ENCODE peak calls at places on chromosomes 11 and 22, in seven cellular contexts. H is NCI-H524 treated with DMSO at 0.1 percent for 48 hours; N is body of pancreas; T is stimulated activated CD4-positive, alpha-beta T cell treated with anti-CD3 and anti-CD28 coated beads, Interleukin-4, amount 100 ng/mL, for 4 hours; B is HFFc6; O is M059J; G is T-helper 2 cell. V is an unnamed sample.

GRCh38 chr11:103862827-103863213 is 173.6 kb upstream of the DDI1 start:
- DNase-seq in H (no peak), N (no peak), T (no peak), B (no peak), O (no peak), G (no peak), V (no peak)

GRCh38 chr11:67429038-67429668 is 859 bp downstream of the RPS6KB2 start:
- DNase-seq in H (no peak), N (no peak), T (no peak), B (no peak), O (no peak), G (no peak), V (no peak)

GRCh38 chr11:46346886-46347636 is at the start of gene DGKZ:
- DNase-seq in H (no peak), N (peak), T (peak), B (peak), O (peak), G (peak), V (peak)

GRCh38 chr11:118605116-118605867 is 2.1 kb upstream of the PHLDB1 start:
- DNase-seq in H (no peak), N (peak), T (no peak), B (peak), O (no peak), G (no peak), V (no peak)

GRCh38 chr11:7609015-7609414 is 64.3 kb downstream of the CYB5R2 start:
- DNase-seq in H (no peak), N (peak), T (no peak), B (no peak), O (peak), G (no peak), V (no peak)

GRCh38 chr22:37244114-37244921 is at the start of gene RAC2:
- DNase-seq in H (no peak), N (peak), T (peak), B (no peak), O (no peak), G (peak), V (peak)

GRCh38 chr11:117179048-117179999 is 781 bp downstream of the SIDT2 start:
- DNase-seq in H (no peak), N (peak), T (peak), B (no peak), O (peak), G (peak), V (peak)

GRCh38 chr11:35418282-35418846 is 994 bp downstream of the SLC1A2 start:
- DNase-seq in H (peak), N (peak), T (no peak), B (no peak), O (no peak), G (no peak), V (peak)

GRCh38 chr11:108592591-108593213 is 866 bp downstream of the EXPH5 start:
- DNase-seq in H (no peak), N (peak), T (peak), B (no peak), O (peak), G (peak), V (peak)

GRCh38 chr22:43802897-43803495 is 9.1 kb downstream of the EFCAB6 start:
- DNase-seq in H (no peak), N (no peak), T (no peak), B (no peak), O (no peak), G (no peak), V (no peak)

GRCh38 chr11:64568041-64568571 is 22.9 kb upstream of the SLC22A12 start:
- DNase-seq in H (no peak), N (no peak), T (no peak), B (no peak), O (no peak), G (no peak), V (no peak)

GRCh38 chr11:1564535-1565172 is 7.4 kb downstream of the DUSP8 start:
- DNase-seq in H (peak), N (peak), T (no peak), B (peak), O (peak), G (no peak), V (peak)

GRCh38 chr11:45859661-45860140 is 12.4 kb downstream of the CRY2 start:
- DNase-seq in H (no peak), N (peak), T (no peak), B (peak), O (peak), G (no peak), V (peak)

GRCh38 chr11:56140151-56140661 is at the start of gene OR8J3:
- DNase-seq in H (no peak), N (no peak), T (no peak), B (no peak), O (no peak), G (no peak), V (no peak)

GRCh38 chr22:23709107-23709506 is 18.3 kb downstream of the RGL4 start:
- DNase-seq in H (no peak), N (no peak), T (no peak), B (peak), O (peak), G (no peak), V (peak)

GRCh38 chr11:48074425-48075181 is 94.2 kb downstream of the PTPRJ start:
- DNase-seq in H (no peak), N (no peak), T (no peak), B (no peak), O (no peak), G (no peak), V (peak)

GRCh38 chr11:85750646-85751045 is 60.3 kb downstream of the SYTL2 start:
- DNase-seq in H (no peak), N (no peak), T (no peak), B (no peak), O (no peak), G (no peak), V (no peak)

GRCh38 chr11:62133328-62134065 is 9.7 kb downstream of the INCENP start:
- DNase-seq in H (no peak), N (no peak), T (no peak), B (no peak), O (no peak), G (no peak), V (no peak)

GRCh38 chr11:75201771-75202170 is 38.8 kb upstream of the TPBGL start:
- DNase-seq in H (no peak), N (no peak), T (no peak), B (no peak), O (no peak), G (no peak), V (no peak)

GRCh38 chr11:101721270-101721669 is 137.5 kb upstream of the TRPC6 start:
- DNase-seq in H (no peak), N (no peak), T (no peak), B (no peak), O (peak), G (no peak), V (peak)

GRCh38 chr11:44088871-44089270 is 6.6 kb upstream of the EXT2 start:
- DNase-seq in H (no peak), N (no peak), T (no peak), B (no peak), O (no peak), G (no peak), V (no peak)

GRCh38 chr11:2531987-2532703 is 87.3 kb downstream of the KCNQ1 start:
- DNase-seq in H (no peak), N (peak), T (no peak), B (no peak), O (no peak), G (peak), V (no peak)

GRCh38 chr22:25726241-25726640 is 15.7 kb upstream of the MYO18B start:
- DNase-seq in H (no peak), N (no peak), T (no peak), B (no peak), O (no peak), G (no peak), V (no peak)

GRCh38 chr11:14803846-14804245 is 88.2 kb downstream of the CYP2R1 start:
- DNase-seq in H (no peak), N (no peak), T (no peak), B (no peak), O (no peak), G (no peak), V (no peak)

GRCh38 chr11:789951-790350 is at the start of gene CEND1:
- DNase-seq in H (no peak), N (no peak), T (peak), B (peak), O (no peak), G (peak), V (peak)

GRCh38 chr22:50201191-50202129 is 649 bp downstream of the SELENOO start:
- DNase-seq in H (no peak), N (peak), T (no peak), B (no peak), O (no peak), G (no peak), V (peak)

GRCh38 chr11:118058311-118059230 is 18.3 kb upstream of the TMPRSS4 start:
- DNase-seq in H (no peak), N (no peak), T (no peak), B (no peak), O (no peak), G (no peak), V (no peak)

GRCh38 chr11:30735946-30736345 is 149.8 kb upstream of the MPPED2 start:
- DNase-seq in H (no peak), N (no peak), T (no peak), B (no peak), O (peak), G (no peak), V (no peak)

GRCh38 chr11:19253817-19254216 is 13.1 kb upstream of the E2F8 start:
- DNase-seq in H (no peak), N (no peak), T (no peak), B (no peak), O (no peak), G (no peak), V (no peak)

GRCh38 chr22:30290318-30290678 is 993 bp upstream of the CASTOR1 start:
- DNase-seq in H (no peak), N (no peak), T (no peak), B (no peak), O (no peak), G (no peak), V (no peak)

GRCh38 chr11:128496684-128497056 is 90.7 kb downstream of the ETS1 start:
- DNase-seq in H (no peak), N (no peak), T (no peak), B (no peak), O (no peak), G (no peak), V (no peak)

GRCh38 chr22:38873469-38874411 is 1.7 kb upstream of the CBX6 start:
- DNase-seq in H (no peak), N (no peak), T (peak), B (no peak), O (peak), G (no peak), V (no peak)

GRCh38 chr11:57476883-57477506 is 16.7 kb downstream of the RTN4RL2 start:
- DNase-seq in H (no peak), N (peak), T (no peak), B (peak), O (peak), G (no peak), V (peak)

GRCh38 chr11:118305726-118306125 is 1.2 kb downstream of the CD3E start:
- DNase-seq in H (no peak), N (no peak), T (no peak), B (no peak), O (no peak), G (peak), V (no peak)

GRCh38 chr22:39877079-39877682 is 16.4 kb downstream of the ENTHD1 start:
- DNase-seq in H (no peak), N (no peak), T (no peak), B (no peak), O (no peak), G (no peak), V (no peak)

GRCh38 chr22:35804421-35804820 is 86.7 kb downstream of the APOL5 start:
- DNase-seq in H (no peak), N (no peak), T (no peak), B (no peak), O (no peak), G (no peak), V (no peak)

GRCh38 chr22:41731609-41732008 is 32.3 kb downstream of the MEI1 start:
- DNase-seq in H (no peak), N (no peak), T (no peak), B (no peak), O (no peak), G (no peak), V (no peak)

GRCh38 chr11:115194798-115195101 is 309.5 kb downstream of the CADM1 start:
- DNase-seq in H (no peak), N (no peak), T (no peak), B (no peak), O (no peak), G (no peak), V (no peak)

GRCh38 chr22:20015971-20016733 is 471 bp downstream of the ARVCF start:
- DNase-seq in H (no peak), N (no peak), T (peak), B (no peak), O (no peak), G (peak), V (peak)

V was measured in astrocyte of the hippocampus.